ENCODE peak calls at places on chromosomes 4 and X, in eight cellular contexts. H is HFF-Myc, D is psoas muscle, Z is adrenal gland, T is endodermal cell, O is BJ, W is aorta, U is mucosa of descending colon. K is an unnamed sample.

GRCh38 chrX:1035206-1035605 is 177.2 kb downstream of the CRLF2 start:
- DNase-seq in H (no peak), D (no peak), Z (no peak), T (no peak), O (no peak), W (no peak), U (no peak), K (no peak)

GRCh38 chr4:182258441-182259031 is 15.3 kb downstream of the TENM3 start:
- DNase-seq in H (no peak), D (no peak), Z (no peak), T (no peak), O (no peak), W (no peak), U (no peak), K (peak; percentile 29)

GRCh38 chrX:68945603-68946228 is 116.9 kb downstream of the EFNB1 start:
- DNase-seq in H (no peak), D (no peak), Z (no peak), T (peak; percentile 80), O (no peak), W (no peak), U (no peak), K (peak; percentile 70)

GRCh38 chr4:84691170-84691691 is 108.3 kb downstream of the CDS1 start:
- DNase-seq in H (peak; percentile 64), D (no peak), Z (peak; percentile 40), T (no peak), O (peak; percentile 59), W (no peak), U (no peak), K (no peak)

GRCh38 chr4:97479388-97479787 is 663.9 kb downstream of the STPG2 start:
- DNase-seq in H (no peak), D (no peak), Z (no peak), T (no peak), O (no peak), W (no peak), U (no peak), K (no peak)

GRCh38 chr4:3836041-3836801 is 70.0 kb downstream of the ADRA2C start:
- DNase-seq in H (no peak), D (no peak), Z (no peak), T (peak; percentile 82), O (no peak), W (no peak), U (no peak), K (peak; percentile 88)

GRCh38 chrX:110418857-110419249 is 60.2 kb downstream of the RTL9 start:
- DNase-seq in H (peak; percentile 64), D (no peak), Z (no peak), T (no peak), O (no peak), W (no peak), U (no peak), K (no peak)

GRCh38 chr4:121675715-121676114 is 21.1 kb downstream of the ANXA5 start:
- DNase-seq in H (no peak), D (no peak), Z (peak; percentile 63), T (peak; percentile 48), O (no peak), W (no peak), U (no peak), K (no peak)

GRCh38 chrX:121389976-121390709 is 342.7 kb downstream of the GLUD2 start:
- DNase-seq in H (no peak), D (no peak), Z (no peak), T (no peak), O (no peak), W (no peak), U (no peak), K (no peak)

GRCh38 chr4:164956766-164957643 is 20.5 kb downstream of the TRIM61 start:
- DNase-seq in H (peak; percentile 56), D (peak; percentile 69), Z (peak; percentile 69), T (peak; percentile 95), O (no peak), W (peak; percentile 74), U (peak; percentile 89), K (peak; percentile 72)

GRCh38 chrX:132532955-132533354 is 44.1 kb upstream of the MBNL3 start:
- DNase-seq in H (peak; percentile 7), D (no peak), Z (no peak), T (no peak), O (no peak), W (no peak), U (no peak), K (no peak)

GRCh38 chr4:158657291-158657690 is 14.4 kb downstream of the C4orf46 start:
- DNase-seq in H (no peak), D (no peak), Z (no peak), T (no peak), O (no peak), W (no peak), U (no peak), K (no peak)

GRCh38 chr4:137545461-137545861 is 13.2 kb upstream of the PCDH18 start:
- DNase-seq in H (no peak), D (no peak), Z (no peak), T (no peak), O (peak; percentile 42), W (no peak), U (no peak), K (no peak)

DNA sequence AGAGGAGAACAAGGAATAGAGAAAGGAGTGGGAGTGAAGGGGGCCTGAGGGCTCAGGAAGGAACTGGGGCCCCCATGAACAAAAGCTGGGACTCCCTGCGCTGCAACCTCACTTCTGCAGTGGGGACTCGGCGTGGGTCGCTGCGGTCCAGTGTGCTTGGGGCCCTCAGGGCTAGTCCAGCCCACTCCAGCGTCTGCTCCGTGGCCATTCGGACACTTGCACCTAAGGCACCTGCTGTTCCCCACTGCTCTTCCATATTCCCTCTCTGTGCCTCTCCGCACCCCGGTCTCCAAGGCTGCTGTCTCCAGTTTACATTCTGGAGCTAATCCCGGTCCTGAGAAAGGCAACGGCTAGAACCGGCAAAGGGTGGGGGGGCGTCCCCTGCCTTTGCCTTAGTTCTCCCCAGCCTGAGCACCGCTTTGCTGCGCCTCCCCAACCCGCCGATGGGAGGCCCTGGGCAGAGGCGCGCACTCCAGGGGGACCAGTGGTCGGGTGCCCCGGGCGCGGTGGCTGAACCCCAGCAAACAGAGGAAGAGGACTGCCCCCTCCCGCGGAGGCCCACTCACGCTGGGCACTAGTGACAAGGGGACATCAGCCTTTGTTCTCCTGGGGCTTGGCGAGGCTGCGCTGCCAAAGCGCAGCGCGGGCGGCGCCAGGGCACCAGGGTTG is 327.7 kb upstream of the F9 start:
- DNase-seq in H (no peak), D (no peak), Z (no peak), T (peak; percentile 67), O (no peak), W (no peak), U (no peak), K (peak; percentile 78)
- H3K4me3 ChIP-seq in H (no peak overlapping the region), D (peak overlapping the region; percentile 69), Z (no peak overlapping the region), T (peak overlapping the region; percentile 81), O (no peak overlapping the region), W (no peak overlapping the region), U (no peak overlapping the region), K (peak overlapping the region; percentile 66)

GRCh38 chr4:54229631-54230478 is 762 bp downstream of the PDGFRA start:
- DNase-seq in H (no peak), D (peak; percentile 26), Z (no peak), T (peak; percentile 81), O (no peak), W (peak; percentile 64), U (peak; percentile 35), K (peak; percentile 72)
- H3K4me3 ChIP-seq in H (peak overlapping the region; percentile 85), D (peak overlapping the region; percentile 70), Z (peak overlapping the region; percentile 14), T (peak overlapping the region; percentile 84), O (peak overlapping the region; percentile 92), W (peak overlapping the region; percentile 78), U (peak overlapping the region; percentile 9), K (peak overlapping the region; percentile 39)

GRCh38 chrX:115582871-115583729 is 22.1 kb downstream of the PLS3 start:
- DNase-seq in H (no peak), D (no peak), Z (no peak), T (peak; percentile 89), O (no peak), W (no peak), U (no peak), K (no peak)

GRCh38 chrX:115579327-115579726 is 18.4 kb downstream of the PLS3 start:
- DNase-seq in H (no peak), D (no peak), Z (no peak), T (no peak), O (no peak), W (no peak), U (no peak), K (no peak)

GRCh38 chrX:115582035-115582870 is 21.3 kb downstream of the PLS3 start:
- DNase-seq in H (no peak), D (no peak), Z (no peak), T (no peak), O (no peak), W (no peak), U (no peak), K (no peak)

GRCh38 chrX:115576676-115577075 is 15.7 kb downstream of the PLS3 start:
- DNase-seq in H (no peak), D (no peak), Z (no peak), T (no peak), O (no peak), W (no peak), U (no peak), K (no peak)

DNA sequence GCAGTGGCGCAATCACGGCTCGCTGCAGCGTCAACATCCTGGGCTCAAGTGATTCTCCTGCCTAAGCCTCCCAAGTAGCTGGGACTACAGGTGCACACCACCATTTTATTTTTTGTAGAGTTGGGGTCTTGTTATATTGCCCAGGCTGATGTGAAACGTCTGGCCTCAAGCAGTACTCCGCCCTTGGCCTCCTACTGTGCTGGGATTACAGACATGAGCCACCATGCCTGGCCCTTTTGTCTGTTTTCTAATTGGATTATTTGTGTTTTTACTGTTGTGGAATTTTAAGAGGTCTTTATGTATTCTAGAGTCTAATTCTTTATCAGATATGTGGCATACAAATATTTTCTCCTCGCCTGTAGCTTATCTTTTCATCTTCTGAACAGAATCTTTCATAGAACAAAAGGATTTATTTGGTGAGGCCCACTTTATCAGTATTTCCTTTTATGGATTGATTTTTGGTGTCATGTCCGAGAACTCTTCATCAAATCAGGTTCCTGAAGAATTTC is 18.9 kb downstream of the PLS3 start:
- DNase-seq in H (no peak), D (no peak), Z (no peak), T (peak; percentile 48), O (no peak), W (no peak), U (no peak), K (no peak)
- H3K4me3 ChIP-seq in H (no peak overlapping the region), D (no peak overlapping the region), Z (no peak overlapping the region), T (no peak overlapping the region), O (no peak overlapping the region), W (no peak overlapping the region), U (no peak overlapping the region), K (no peak overlapping the region)

GRCh38 chr4:24102621-24103020 is 212.8 kb upstream of the PPARGC1A start:
- DNase-seq in H (no peak), D (no peak), Z (no peak), T (no peak), O (no peak), W (no peak), U (no peak), K (no peak)

GRCh38 chr4:24105183-24106039 is 215.6 kb upstream of the PPARGC1A start:
- DNase-seq in H (peak; percentile 66), D (peak; percentile 26), Z (no peak), T (no peak), O (peak; percentile 78), W (no peak), U (no peak), K (no peak)

GRCh38 chr4:24104173-24104572 is 214.3 kb upstream of the PPARGC1A start:
- DNase-seq in H (no peak), D (no peak), Z (no peak), T (no peak), O (no peak), W (no peak), U (no peak), K (no peak)

GRCh38 chr4:24103434-24104168 is 213.8 kb upstream of the PPARGC1A start:
- DNase-seq in H (no peak), D (no peak), Z (no peak), T (no peak), O (no peak), W (no peak), U (no peak), K (no peak)
- H3K4me3 ChIP-seq in H (no peak overlapping the region), D (peak overlapping the region; percentile 20), Z (no peak overlapping the region), T (no peak overlapping the region), O (no peak overlapping the region), W (no peak overlapping the region), U (no peak overlapping the region), K (no peak overlapping the region)